ENCODE peak calls at places on chromosomes 11 and 22, in ten cellular contexts. X is left cardiac atrium; D is neuronal stem cell; E is Ammon's horn; Q is SJSA1; T is NCI-H460; L is H9; A is iPS DF 19.7; M is anterior cingulate cortex; Y is stimulated activated CD8-positive, alpha-beta memory T cell treated with anti-CD3 and anti-CD28 coated beads, Interleukin-2, amount 100 ng/mL, for 48 hours. W is an unnamed sample.

GRCh38 chr11:122093731-122094130 is 22.3 kb downstream of the BLID start:
- DNase-seq in Q (no peak), L (no peak), A (no peak), T (no peak), X (no peak), M (no peak), D (no peak), Y (no peak), E (no peak), W (no peak)

GRCh38 chr22:36088292-36088691 is 59.7 kb upstream of the RBFOX2 start:
- DNase-seq in E (no peak), A (no peak), D (no peak), X (no peak), T (no peak), L (no peak), M (no peak), Q (no peak), Y (no peak), W (no peak)

GRCh38 chr11:128365044-128365443 is 222.3 kb downstream of the ETS1 start:
- DNase-seq in T (no peak), D (peak; percentile 32), Y (no peak), M (no peak), E (no peak), A (no peak), X (no peak), Q (no peak), L (no peak), W (no peak)

GRCh38 chr22:27195104-27195503 is 537.7 kb downstream of the MIAT start:
- DNase-seq in T (no peak), L (no peak), X (peak; percentile 49), E (peak; percentile 9), A (no peak), D (no peak), M (no peak), Q (no peak), Y (no peak), W (no peak)

GRCh38 chr22:19440411-19441195 is 6.9 kb downstream of the C22orf39 start:
- DNase-seq in E (no peak), Y (no peak), M (no peak), Q (no peak), A (no peak), D (no peak), L (no peak), T (no peak), X (no peak), W (no peak)

GRCh38 chr11:10856689-10857603 is 907 bp downstream of the ZBED5 start:
- DNase-seq in Y (no peak), E (peak; percentile 43), M (no peak), Q (peak; percentile 59), T (no peak), L (no peak), A (no peak), D (peak; percentile 44), X (peak; percentile 30), W (peak; percentile 62)

GRCh38 chr22:42877597-42878340 is 20.7 kb upstream of the ARFGAP3 start:
- DNase-seq in Y (no peak), Q (no peak), L (no peak), D (no peak), T (no peak), M (no peak), A (no peak), X (no peak), E (no peak), W (no peak)

GRCh38 chr22:27377501-27377900 is 424.1 kb downstream of the MN1 start:
- DNase-seq in D (no peak), E (no peak), L (no peak), T (no peak), Q (no peak), A (no peak), X (no peak), M (no peak), Y (no peak), W (no peak)

GRCh38 chr11:46524201-46524600 is 69.6 kb downstream of the AMBRA1 start:
- DNase-seq in E (no peak), T (no peak), M (no peak), A (no peak), Y (no peak), Q (no peak), D (no peak), L (no peak), X (no peak), W (no peak)

GRCh38 chr11:125935629-125936199 is 10.1 kb upstream of the VSIG10L2 start:
- DNase-seq in X (no peak), T (no peak), A (no peak), Y (no peak), E (no peak), D (no peak), Q (no peak), M (no peak), L (peak; percentile 19), W (no peak)

GRCh38 chr11:73851046-73851764 is 25.4 kb downstream of the COA4 start:
- DNase-seq in Y (no peak), M (no peak), E (no peak), T (no peak), X (no peak), Q (no peak), L (no peak), D (no peak), A (no peak), W (no peak)

GRCh38 chr11:76649964-76650363 is 20.6 kb downstream of the LRRC32 start:
- DNase-seq in T (no peak), X (no peak), Y (no peak), A (no peak), Q (no peak), M (no peak), L (no peak), E (no peak), D (no peak), W (no peak)

GRCh38 chr22:50260801-50261614 is 475 bp downstream of the MAPK12 start:
- DNase-seq in M (peak; percentile 48), Y (no peak), D (no peak), X (peak; percentile 67), A (no peak), Q (no peak), T (no peak), L (no peak), E (peak; percentile 69), W (peak; percentile 54)

GRCh38 chr11:70127653-70128434 is 49.7 kb downstream of the ANO1 start:
- DNase-seq in X (no peak), D (no peak), A (no peak), E (no peak), L (no peak), Y (no peak), T (no peak), Q (no peak), M (no peak), W (no peak)

GRCh38 chr22:30485362-30485988 is 13.7 kb upstream of the SEC14L3 start:
- DNase-seq in Q (peak; percentile 67), A (no peak), M (peak; percentile 31), E (peak; percentile 72), Y (peak; percentile 50), T (peak; percentile 34), D (peak; percentile 53), L (peak; percentile 82), X (peak; percentile 67), W (peak; percentile 69)

GRCh38 chr22:33811686-33812085 is 108.6 kb downstream of the LARGE1 start:
- DNase-seq in X (peak; percentile 71), Q (no peak), E (no peak), Y (no peak), L (no peak), M (no peak), A (no peak), D (no peak), T (no peak), W (peak; percentile 32)

GRCh38 chr22:45966320-45966891 is 10.6 kb downstream of the WNT7B start:
- DNase-seq in T (no peak), A (no peak), X (no peak), M (no peak), Y (no peak), Q (no peak), E (peak; percentile 22), D (no peak), L (no peak), W (peak; percentile 15)

GRCh38 chr11:47488674-47489394 is 39.9 kb upstream of the RAPSN start:
- DNase-seq in D (no peak), M (no peak), Y (no peak), L (no peak), T (no peak), E (no peak), X (no peak), A (no peak), Q (no peak), W (no peak)

GRCh38 chr11:12556788-12557384 is 117.3 kb upstream of the TEAD1 start:
- DNase-seq in E (peak; percentile 35), A (peak; percentile 77), Q (peak; percentile 89), L (peak; percentile 81), X (peak; percentile 84), Y (no peak), M (no peak), T (peak; percentile 2), D (peak; percentile 35), W (no peak)

GRCh38 chr11:134581121-134581626 is 169.1 kb upstream of the B3GAT1 start:
- DNase-seq in Y (no peak), D (no peak), E (no peak), Q (no peak), A (no peak), X (no peak), L (no peak), T (no peak), M (no peak), W (no peak)

GRCh38 chr11:4164884-4165590 is 70.4 kb downstream of the RRM1 start:
- DNase-seq in A (no peak), D (no peak), Q (no peak), L (no peak), Y (no peak), X (no peak), E (no peak), T (no peak), M (no peak), W (no peak)

GRCh38 chr11:9091044-9091936 is at the start of gene SCUBE2:
- DNase-seq in M (no peak), Q (no peak), Y (no peak), A (no peak), T (no peak), X (no peak), D (no peak), L (peak; percentile 45), E (no peak), W (no peak)

GRCh38 chr22:49979587-49980264 is 19.2 kb downstream of the PIM3 start:
- DNase-seq in Q (no peak), Y (no peak), D (no peak), L (peak; percentile 44), X (peak; percentile 38), E (peak; percentile 32), T (peak; percentile 30), M (no peak), A (no peak), W (peak; percentile 62)

GRCh38 chr22:45612451-45612901 is 59.2 kb upstream of the ATXN10 start:
- DNase-seq in Y (peak; percentile 14), E (no peak), M (no peak), D (no peak), T (no peak), A (no peak), X (peak; percentile 64), Q (peak; percentile 76), L (no peak), W (no peak)

GRCh38 chr11:120608760-120609211 is 97.2 kb downstream of the GRIK4 start:
- DNase-seq in M (no peak), X (peak; percentile 34), Q (no peak), L (peak; percentile 50), Y (no peak), T (no peak), A (no peak), E (peak; percentile 54), D (no peak), W (no peak)

GRCh38 chr11:121328213-121328966 is 35.8 kb downstream of the SC5D start:
- DNase-seq in A (no peak), M (no peak), D (no peak), L (no peak), Y (no peak), X (no peak), Q (no peak), T (no peak), E (no peak), W (no peak)

GRCh38 chr22:11627436-11627797 is 3900.6 kb upstream of the OR11H1 start:
- DNase-seq in Q (no peak), Y (no peak), D (no peak), T (no peak), E (no peak), A (no peak), X (no peak), L (no peak), M (no peak), W (no peak)

GRCh38 chr22:27978317-27978716 is 59.3 kb upstream of the PITPNB start:
- DNase-seq in Q (no peak), L (no peak), X (no peak), A (no peak), D (no peak), Y (no peak), E (no peak), M (no peak), T (no peak), W (no peak)